ENCODE peak calls at places on chromosome 12, in nine cellular contexts. V is foreskin fibroblast; F is NCI-H2081; S is stimulated activated CD4-positive, alpha-beta T cell treated with anti-CD3 and anti-CD28 coated beads, Interleukin-1b, Interleukin-23, amount 100 ng/mL, for 1 hour; I is RWPE2; X is lower lobe of right lung; P is hepatocyte; K is T-helper 2 cell; D is Karpas-422. W is an unnamed sample.

GRCh38 chr12:52183544-52183910 is 8.3 kb downstream of the KRT80 start:
- DNase-seq in V (no peak), F (peak), S (no peak), I (no peak), X (no peak), P (no peak), K (no peak), D (no peak), W (no peak)

GRCh38 chr12:108587826-108588225 is 10.1 kb downstream of the TMEM119 start:
- DNase-seq in V (no peak), F (no peak), S (no peak), I (no peak), X (no peak), P (no peak), K (no peak), D (no peak), W (no peak)

GRCh38 chr12:52370906-52371608 is 3.8 kb upstream of the KRT85 start:
- DNase-seq in V (peak), F (no peak), S (no peak), I (no peak), X (no peak), P (peak), K (no peak), D (no peak), W (no peak)

GRCh38 chr12:67358686-67359374 is 89.7 kb downstream of the CAND1 start:
- DNase-seq in V (peak), F (no peak), S (no peak), I (no peak), X (no peak), P (no peak), K (no peak), D (no peak), W (no peak)

GRCh38 chr12:23631991-23632390 is 317.5 kb downstream of the SOX5 start:
- DNase-seq in V (no peak), F (no peak), S (no peak), I (no peak), X (no peak), P (no peak), K (no peak), D (no peak), W (no peak)

GRCh38 chr12:106154781-106155273 is 16.1 kb upstream of the NUAK1 start:
- DNase-seq in V (no peak), F (no peak), S (no peak), I (no peak), X (no peak), P (no peak), K (no peak), D (no peak), W (no peak)

GRCh38 chr12:58026421-58026820 is 85.1 kb downstream of the ATP23 start:
- DNase-seq in V (no peak), F (no peak), S (no peak), I (no peak), X (no peak), P (no peak), K (no peak), D (no peak), W (no peak)

GRCh38 chr12:31517994-31518393 is 72.9 kb downstream of the DENND5B start:
- DNase-seq in V (peak), F (peak), S (no peak), I (no peak), X (no peak), P (no peak), K (no peak), D (no peak), W (no peak)

GRCh38 chr12:30882706-30883105 is 43.8 kb upstream of the TSPAN11 start:
- DNase-seq in V (peak), F (no peak), S (no peak), I (no peak), X (no peak), P (no peak), K (no peak), D (no peak), W (no peak)

GRCh38 chr12:28409892-28410291 is 219.6 kb downstream of the CCDC91 start:
- DNase-seq in V (peak), F (no peak), S (no peak), I (no peak), X (no peak), P (no peak), K (no peak), D (no peak), W (no peak)

GRCh38 chr12:1608783-1609119 is 14.4 kb upstream of the FBXL14 start:
- DNase-seq in V (no peak), F (no peak), S (no peak), I (no peak), X (no peak), P (no peak), K (no peak), D (peak), W (peak)

GRCh38 chr12:89373772-89374572 is 21.7 kb upstream of the DUSP6 start:
- DNase-seq in V (peak), F (no peak), S (no peak), I (no peak), X (no peak), P (no peak), K (no peak), D (no peak), W (no peak)

GRCh38 chr12:106759526-106760183 is 14.8 kb upstream of the RIC8B start:
- DNase-seq in V (no peak), F (no peak), S (no peak), I (no peak), X (no peak), P (no peak), K (no peak), D (no peak), W (no peak)

GRCh38 chr12:120690978-120691377 is 4.0 kb downstream of the MLEC start:
- DNase-seq in V (no peak), F (no peak), S (no peak), I (no peak), X (no peak), P (no peak), K (no peak), D (no peak), W (no peak)

GRCh38 chr12:93467351-93468007 is at the start of gene MRPL42:
- DNase-seq in V (peak), F (peak), S (peak), I (peak), X (peak), P (peak), K (peak), D (peak), W (peak)

GRCh38 chr12:126219654-126220279 is 1154.5 kb downstream of the AACS start:
- DNase-seq in V (no peak), F (no peak), S (no peak), I (no peak), X (no peak), P (no peak), K (no peak), D (no peak), W (no peak)

GRCh38 chr12:116959845-116960514 is 49.2 kb downstream of the FBXW8 start:
- DNase-seq in V (no peak), F (no peak), S (no peak), I (no peak), X (no peak), P (no peak), K (no peak), D (no peak), W (no peak)

GRCh38 chr12:59075968-59076367 is 155.7 kb upstream of the LRIG3 start:
- DNase-seq in V (peak), F (no peak), S (no peak), I (no peak), X (no peak), P (no peak), K (no peak), D (no peak), W (no peak)

GRCh38 chr12:12466157-12466556 is 96.5 kb downstream of the DUSP16 start:
- DNase-seq in V (no peak), F (no peak), S (no peak), I (no peak), X (no peak), P (no peak), K (no peak), D (no peak), W (no peak)

GRCh38 chr12:62787023-62787422 is 147.9 kb downstream of the PPM1H start:
- DNase-seq in V (no peak), F (no peak), S (no peak), I (no peak), X (no peak), P (no peak), K (no peak), D (no peak), W (no peak)

GRCh38 chr12:12813120-12814101 is at the start of gene DDX47:
- DNase-seq in V (peak), F (peak), S (peak), I (peak), X (peak), P (peak), K (peak), D (peak), W (peak)

GRCh38 chr12:111196532-111196931 is 172.4 kb downstream of the PHETA1 start:
- DNase-seq in V (no peak), F (no peak), S (no peak), I (no peak), X (no peak), P (no peak), K (no peak), D (no peak), W (no peak)

GRCh38 chr12:75455839-75456238 is 24.7 kb upstream of the GLIPR1 start:
- DNase-seq in V (no peak), F (peak), S (no peak), I (no peak), X (no peak), P (no peak), K (no peak), D (no peak), W (no peak)

GRCh38 chr12:101299931-101300330 is 20.0 kb downstream of the UTP20 start:
- DNase-seq in V (peak), F (no peak), S (no peak), I (no peak), X (no peak), P (no peak), K (no peak), D (no peak), W (peak)

W was measured in NCI-H460.